ENCODE peak calls at places on chromosome X, in ten cellular contexts. V is prostate gland, H is PC-3, O is pancreas, G is astrocyte, S is hepatocyte, K is IMR-90, C is lung, A is fibroblast of lung, Y is Panc1. F is an unnamed sample.

GRCh38 chrX:23434356-23434884 is 99.8 kb downstream of the PTCHD1 start:
- DNase-seq in G (peak; percentile 94), K (peak; percentile 2), H (peak; percentile 48), A (peak; percentile 90), S (peak; percentile 14), C (peak; percentile 57), Y (no peak), V (peak; percentile 69), O (no peak), F (no peak)

GRCh38 chrX:54087661-54088060 is 43.4 kb upstream of the PHF8 start:
- DNase-seq in K (no peak), S (no peak), C (no peak), A (no peak), Y (no peak), H (no peak), O (no peak), V (no peak), G (no peak), F (peak; percentile 67)

GRCh38 chrX:36445576-36445975 is 526.0 kb downstream of the CFAP47 start:
- DNase-seq in S (no peak), O (no peak), G (no peak), A (no peak), H (no peak), Y (no peak), K (no peak), V (no peak), C (no peak), F (no peak)

GRCh38 chrX:77785400-77785745 is 643 bp downstream of the ATRX start:
- DNase-seq in C (no peak), V (peak; percentile 4), Y (no peak), K (peak; percentile 8), A (peak; percentile 46), S (peak; percentile 20), H (peak; percentile 30), G (no peak), O (no peak), F (peak; percentile 17)

GRCh38 chrX:63855896-63856295 is 70.9 kb upstream of the ARHGEF9 start:
- DNase-seq in C (no peak), Y (no peak), H (no peak), A (peak; percentile 1), K (peak; percentile 14), S (no peak), O (no peak), V (no peak), G (peak; percentile 8), F (no peak)

GRCh38 chrX:130788786-130789581 is 114.0 kb downstream of the ENOX2 start:
- DNase-seq in H (no peak), S (no peak), A (peak; percentile 15), K (peak; percentile 3), V (no peak), C (no peak), O (no peak), Y (no peak), G (no peak), F (no peak)

GRCh38 chrX:69060631-69061408 is 104.4 kb downstream of the PJA1 start:
- DNase-seq in O (peak; percentile 43), Y (no peak), C (peak; percentile 29), S (peak; percentile 37), K (peak; percentile 31), H (peak; percentile 61), V (peak; percentile 18), G (peak; percentile 10), A (peak; percentile 58), F (no peak)

GRCh38 chrX:17564689-17565409 is 172.4 kb upstream of the SCML1 start:
- DNase-seq in A (peak; percentile 73), V (no peak), Y (no peak), H (no peak), G (peak; percentile 49), S (no peak), K (no peak), O (no peak), C (no peak), F (no peak)

GRCh38 chrX:17860179-17860780 is 818 bp downstream of the RAI2 start:
- DNase-seq in C (no peak), H (no peak), O (peak; percentile 60), V (peak; percentile 4), S (no peak), A (no peak), G (no peak), Y (no peak), K (no peak), F (no peak)

GRCh38 chrX:115399306-115399705 is 109.8 kb downstream of the LUZP4 start:
- DNase-seq in S (no peak), C (no peak), Y (no peak), K (no peak), H (peak; percentile 6), G (no peak), O (no peak), V (no peak), A (no peak), F (no peak)

GRCh38 chrX:132468454-132468853 is 20.4 kb downstream of the MBNL3 start:
- DNase-seq in G (no peak), O (no peak), Y (no peak), H (no peak), C (no peak), K (no peak), S (no peak), A (no peak), V (no peak), F (no peak)
- H3K27me3 ChIP-seq in G (no peaks in the 10 kb centered on the region), O (peaks cover 8% of the 10 kb centered on the region), Y (peaks cover 9% of the 10 kb centered on the region), H (no peaks in the 10 kb centered on the region), C (no peaks in the 10 kb centered on the region), K (no peaks in the 10 kb centered on the region), S (no peaks in the 10 kb centered on the region), A (no peaks in the 10 kb centered on the region), V (no peaks in the 10 kb centered on the region), F (no peaks in the 10 kb centered on the region)

GRCh38 chrX:349196-349595 is 30.6 kb upstream of the GTPBP6 start:
- DNase-seq in A (no peak), H (no peak), C (no peak), G (no peak), Y (no peak), O (peak; percentile 40), S (no peak), K (no peak), V (no peak), F (no peak)

GRCh38 chrX:347351-348117 is 28.9 kb upstream of the GTPBP6 start:
- DNase-seq in Y (no peak), H (no peak), A (no peak), C (no peak), S (no peak), G (no peak), K (no peak), V (no peak), O (peak; percentile 51), F (no peak)

GRCh38 chrX:350148-350533 is 31.5 kb upstream of the GTPBP6 start:
- DNase-seq in G (no peak), S (no peak), A (no peak), V (no peak), C (no peak), O (peak; percentile 43), H (no peak), Y (no peak), K (no peak), F (no peak)

GRCh38 chrX:349702-350101 is 31.1 kb upstream of the GTPBP6 start:
- DNase-seq in V (no peak), A (no peak), O (peak; percentile 17), H (no peak), K (no peak), Y (no peak), C (no peak), S (no peak), G (no peak), F (no peak)

DNA sequence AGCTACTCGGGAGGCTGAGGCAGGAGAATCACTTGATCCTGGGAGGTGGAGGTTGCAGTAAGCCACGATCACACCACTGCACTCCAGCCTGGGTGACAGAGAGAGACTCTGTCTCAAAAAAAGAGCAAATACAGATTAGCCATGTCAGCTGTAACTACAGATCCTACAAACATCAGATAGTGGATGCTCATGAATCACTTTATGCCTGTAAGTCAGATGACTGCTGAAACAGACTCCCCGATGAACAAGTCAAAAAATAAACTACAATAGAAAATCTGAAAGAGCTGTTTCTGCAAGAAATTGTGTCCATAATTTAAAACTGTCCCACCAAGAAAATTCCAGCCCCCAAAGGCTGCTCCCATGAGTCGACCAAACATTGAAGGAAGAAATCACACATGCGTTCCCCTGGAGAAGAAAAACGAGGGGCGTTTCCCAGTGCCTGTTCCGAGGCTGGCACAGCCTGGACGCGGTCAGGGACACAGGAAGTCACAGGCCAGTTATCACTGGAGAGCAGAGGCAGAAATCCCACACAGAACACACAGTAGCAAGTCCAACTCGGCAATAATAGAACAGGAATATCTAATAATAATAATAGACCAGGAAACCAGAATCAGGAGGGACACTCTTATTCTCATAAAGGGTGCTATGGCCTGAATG is 30.0 kb upstream of the GTPBP6 start:
- DNase-seq in S (no peak), H (no peak), V (no peak), O (peak; percentile 21), C (no peak), G (no peak), K (peak; percentile 16), Y (no peak), A (no peak), F (no peak)
- H3K36me3 ChIP-seq in S (no peaks in the 10 kb centered on the region), H (no peaks in the 10 kb centered on the region), V (no peaks in the 10 kb centered on the region), O (no peaks in the 10 kb centered on the region), C (peaks cover 14% of the 10 kb centered on the region), G (no peaks in the 10 kb centered on the region), K (peaks cover 17% of the 10 kb centered on the region), Y (no peaks in the 10 kb centered on the region), A (no peaks in the 10 kb centered on the region), F (no peaks in the 10 kb centered on the region)

GRCh38 chrX:102930990-102931756 is 5.9 kb upstream of the RAB40AL start:
- DNase-seq in O (no peak), H (peak; percentile 86), C (no peak), Y (no peak), G (no peak), A (no peak), S (no peak), V (no peak), K (peak; percentile 37), F (no peak)

GRCh38 chrX:102934624-102935023 is 2.4 kb upstream of the RAB40AL start:
- DNase-seq in K (peak; percentile 4), C (no peak), V (no peak), O (no peak), H (peak; percentile 67), Y (peak; percentile 33), S (peak; percentile 12), G (no peak), A (peak; percentile 30), F (peak; percentile 8)
- TF ChIP-seq CTCF in K (peak; percentile 45), C (peak; percentile 34), V (no peak), O (peak; percentile 54), H (peak; percentile 74), Y (peak; percentile 78), S (peak; percentile 44), G (peak; percentile 59), A (peak; percentile 73), F (peak; percentile 68)

DNA sequence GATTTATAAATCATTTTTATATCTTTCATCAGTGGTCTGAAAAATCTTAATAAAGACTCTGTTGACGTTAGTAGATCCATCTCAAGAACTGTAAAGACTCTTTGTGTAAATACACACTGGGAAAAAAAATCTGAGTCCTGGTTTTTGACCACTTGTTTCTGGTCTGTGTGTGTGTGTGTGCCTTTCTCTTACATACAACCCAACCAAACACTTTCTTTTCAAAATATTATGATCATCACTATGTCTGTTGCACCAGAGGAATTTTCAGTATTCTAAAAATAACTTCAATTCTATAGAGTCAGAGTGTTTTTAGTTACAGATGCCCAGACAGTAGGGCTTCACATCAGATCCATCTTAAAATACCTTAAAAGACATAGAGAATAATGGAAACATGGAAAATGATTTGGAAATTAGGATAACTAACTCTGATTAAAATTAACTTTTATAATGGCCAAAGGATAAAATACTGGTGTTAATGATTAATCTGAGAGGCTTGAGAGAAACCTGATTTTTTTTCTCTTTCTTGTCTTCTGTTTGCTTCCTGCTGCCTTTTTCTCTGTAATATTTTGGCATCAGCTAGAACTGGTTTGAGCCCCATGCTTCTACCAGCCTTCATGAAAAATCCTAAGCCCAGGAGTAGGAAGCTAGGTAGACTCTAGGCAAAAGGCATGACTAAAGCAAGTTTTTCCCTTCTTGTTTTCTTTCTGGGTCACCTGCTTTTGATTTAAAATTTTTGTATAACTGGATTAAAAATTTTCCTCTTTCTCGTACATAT is 99.7 kb downstream of the ATXN3L start:
- DNase-seq in S (no peak), C (no peak), V (no peak), A (peak; percentile 37), G (peak; percentile 43), O (no peak), H (no peak), Y (no peak), K (peak; percentile 62), F (no peak)
- H3K27me3 ChIP-seq in S (no peaks in the 10 kb centered on the region), C (no peaks in the 10 kb centered on the region), V (no peaks in the 10 kb centered on the region), A (no peaks in the 10 kb centered on the region), G (no peaks in the 10 kb centered on the region), O (no peaks in the 10 kb centered on the region), H (no peaks in the 10 kb centered on the region), Y (no peaks in the 10 kb centered on the region), K (no peaks in the 10 kb centered on the region), F (no peaks in the 10 kb centered on the region)